ENCODE peak calls at places on chromosomes 6 and 20, in five cellular contexts. X is left lung, Z is PC-3, B is B cell, R is endodermal cell. W is an unnamed sample.

GRCh38 chr6:101534821-101535220 is 141.3 kb downstream of the GRIK2 start:
- DNase-seq in B (no peak), Z (no peak), X (no peak), R (no peak), W (no peak)

GRCh38 chr6:133236898-133237297 is 4.3 kb upstream of the EYA4 start:
- DNase-seq in X (no peak), R (no peak), B (no peak), Z (peak), W (no peak)

GRCh38 chr6:82144007-82144851 is 103.3 kb downstream of the IBTK start:
- DNase-seq in R (no peak), B (no peak), X (no peak), Z (peak), W (peak)

GRCh38 chr6:34249469-34250370 is 914 bp upstream of the SMIM29 start:
- DNase-seq in X (no peak), R (no peak), Z (no peak), B (no peak), W (no peak)

GRCh38 chr6:139144490-139145085 is 9.7 kb downstream of the HECA start:
- DNase-seq in R (no peak), Z (no peak), B (no peak), X (no peak), W (no peak)

GRCh38 chr6:36118550-36119107 is 11.7 kb upstream of the MAPK13 start:
- DNase-seq in B (peak), R (no peak), Z (peak), X (peak), W (no peak)

GRCh38 chr6:129390900-129391299 is 319.1 kb downstream of the ARHGAP18 start:
- DNase-seq in R (no peak), Z (no peak), X (no peak), B (no peak), W (no peak)

GRCh38 chr20:1328680-1329330 is at the start of gene SDCBP2:
- DNase-seq in B (peak), Z (peak), R (peak), X (peak), W (no peak)

GRCh38 chr6:3294921-3295871 is 36.4 kb downstream of the PSMG4 start:
- DNase-seq in B (no peak), Z (peak), R (peak), X (peak), W (no peak)
- TF ChIP-seq CTCF in B (no peak), Z (peak), R (peak), X (no peak), W (no peak)

GRCh38 chr6:27505209-27506027 is 32.5 kb upstream of the ZNF184 start:
- DNase-seq in B (peak), X (no peak), R (peak), Z (peak), W (no peak)
- TF ChIP-seq CTCF in B (no peak), X (no peak), R (no peak), Z (no peak), W (no peak)

GRCh38 chr6:116279232-116280160 is at the start of gene TSPYL1:
- DNase-seq in B (peak), Z (peak), X (peak), R (peak), W (peak)
- TF ChIP-seq CTCF in B (no peak), Z (peak), X (peak), R (peak), W (peak)

GRCh38 chr6:136265101-136265500 is 15.0 kb upstream of the MTFR2 start:
- DNase-seq in R (no peak), B (no peak), X (no peak), Z (no peak), W (no peak)
- TF ChIP-seq CTCF in R (no peak), B (no peak), X (no peak), Z (no peak), W (no peak)

DNA sequence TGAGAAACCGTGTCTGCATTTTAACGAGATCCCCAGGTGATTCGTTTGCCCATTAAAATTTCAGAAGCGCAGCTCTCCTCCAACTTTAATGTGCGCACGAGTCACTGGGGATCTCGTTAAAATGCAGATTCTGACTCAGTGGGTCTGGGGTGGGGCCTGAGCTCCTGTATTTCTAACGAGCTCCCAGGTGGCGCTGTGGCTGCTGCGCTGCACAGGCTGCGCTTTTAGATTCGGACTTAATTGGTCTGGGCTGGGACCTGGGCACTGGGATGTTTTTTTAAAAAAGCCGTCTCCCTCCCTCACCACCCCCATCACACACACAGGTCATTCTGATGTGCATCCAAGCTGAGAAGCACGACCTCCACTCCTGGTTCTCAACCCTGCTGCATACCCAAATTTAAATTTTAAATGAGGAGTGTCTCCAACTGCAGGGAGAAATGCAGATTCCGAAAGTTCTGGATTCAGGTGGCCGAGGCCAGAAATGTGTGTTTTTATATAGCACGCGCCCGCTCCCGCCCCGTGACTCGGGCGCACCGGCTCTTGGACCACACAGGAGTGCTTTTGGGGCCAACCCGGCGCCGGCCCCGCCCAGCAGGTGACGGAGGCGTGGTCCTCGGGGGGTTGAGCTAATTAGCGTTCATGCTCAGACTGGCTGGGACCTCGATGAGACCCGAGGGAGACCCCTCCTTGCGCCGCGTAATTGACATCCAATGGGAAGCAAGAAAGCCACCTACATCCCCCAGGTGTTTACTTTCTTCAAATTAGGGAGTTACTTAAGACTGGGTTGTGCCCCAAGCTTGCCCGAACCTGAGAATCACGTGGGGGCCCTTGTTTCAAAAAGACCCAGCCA is 85.8 kb downstream of the ZFP64 start:
- DNase-seq in R (peak), B (no peak), X (no peak), Z (peak), W (peak)
- TF ChIP-seq CTCF in R (peak), B (no peak), X (no peak), Z (peak), W (no peak)

W was measured in GM13976.